ENCODE peak calls at places on chromosomes 16 and 17, in six cellular contexts. L is cardiac muscle cell, K is ovary, A is cardiac fibroblast, M is AG04449, E is psoas muscle. V is an unnamed sample.

GRCh38 chr16:80065565-80065964 is 465.0 kb upstream of the MAF start:
- DNase-seq in L (no peak), K (no peak), A (no peak), M (no peak), E (no peak), V (no peak)

GRCh38 chr16:89658221-89658879 is 714 bp downstream of the SPATA33 start:
- DNase-seq in L (peak), K (no peak), A (no peak), M (no peak), E (no peak), V (no peak)

GRCh38 chr17:81815646-81815985 is 11.7 kb downstream of the GCGR start:
- DNase-seq in L (no peak), K (no peak), A (no peak), M (no peak), E (no peak), V (no peak)

GRCh38 chr17:81535480-81536298 is 7.5 kb downstream of the FSCN2 start:
- DNase-seq in L (no peak), K (no peak), A (no peak), M (no peak), E (no peak), V (no peak)

GRCh38 chr17:75594499-75595283 is 7.1 kb downstream of the MYO15B start:
- DNase-seq in L (no peak), K (no peak), A (no peak), M (no peak), E (no peak), V (no peak)

GRCh38 chr17:59851431-59852375 is 41.0 kb downstream of the TUBD1 start:
- DNase-seq in L (no peak), K (peak), A (peak), M (no peak), E (peak), V (peak)

GRCh38 chr16:84278968-84279367 is 15.7 kb upstream of the WFDC1 start:
- DNase-seq in L (peak), K (no peak), A (no peak), M (no peak), E (no peak), V (no peak)

GRCh38 chr17:9389116-9389515 is 186.5 kb downstream of the STX8 start:
- DNase-seq in L (no peak), K (no peak), A (peak), M (peak), E (no peak), V (peak)

GRCh38 chr17:27919120-27919519 is 26.0 kb upstream of the LYRM9 start:
- DNase-seq in L (no peak), K (peak), A (peak), M (no peak), E (no peak), V (no peak)

GRCh38 chr17:80196652-80197051 is 23.5 kb downstream of the SGSH start:
- DNase-seq in L (no peak), K (no peak), A (no peak), M (no peak), E (no peak), V (no peak)

GRCh38 chr17:29291163-29291752 is 2.7 kb downstream of the NUFIP2 start:
- DNase-seq in L (peak), K (no peak), A (peak), M (peak), E (no peak), V (peak)

GRCh38 chr17:13833921-13834320 is 232.2 kb upstream of the HS3ST3A1 start:
- DNase-seq in L (no peak), K (no peak), A (no peak), M (no peak), E (no peak), V (no peak)

GRCh38 chr16:4976079-4976478 is 17.9 kb downstream of the SEC14L5 start:
- DNase-seq in L (no peak), K (no peak), A (no peak), M (no peak), E (no peak), V (no peak)

GRCh38 chr16:27920391-27920891 is 143.1 kb downstream of the GSG1L start:
- DNase-seq in L (peak), K (no peak), A (no peak), M (no peak), E (no peak), V (no peak)

GRCh38 chr16:81693467-81694303 is 85.4 kb upstream of the PLCG2 start:
- DNase-seq in L (no peak), K (no peak), A (no peak), M (no peak), E (no peak), V (no peak)

GRCh38 chr17:1365445-1366039 is 34.5 kb downstream of the YWHAE start:
- DNase-seq in L (peak), K (peak), A (peak), M (peak), E (no peak), V (peak)

GRCh38 chr17:37234106-37234505 is 141.7 kb upstream of the C17orf78 start:
- DNase-seq in L (no peak), K (no peak), A (no peak), M (no peak), E (no peak), V (no peak)

GRCh38 chr17:78619334-78619733 is 42.1 kb upstream of the DNAH17 start:
- DNase-seq in L (no peak), K (no peak), A (no peak), M (no peak), E (no peak), V (no peak)

GRCh38 chr16:3431779-3432219 is 11.5 kb downstream of the ZNF597 start:
- DNase-seq in L (no peak), K (peak), A (peak), M (no peak), E (peak), V (no peak)

GRCh38 chr16:85151603-85152413 is 39.5 kb upstream of the CIBAR2 start:
- DNase-seq in L (no peak), K (peak), A (peak), M (no peak), E (peak), V (no peak)

GRCh38 chr16:70572050-70572925 is 48.7 kb downstream of the SF3B3 start:
- DNase-seq in L (no peak), K (no peak), A (peak), M (no peak), E (no peak), V (no peak)

GRCh38 chr16:85555549-85556455 is 57.3 kb upstream of the GSE1 start:
- DNase-seq in L (peak), K (peak), A (peak), M (no peak), E (peak), V (no peak)

GRCh38 chr17:57226793-57227192 is 29.5 kb upstream of the MSI2 start:
- DNase-seq in L (no peak), K (no peak), A (no peak), M (no peak), E (no peak), V (no peak)

GRCh38 chr16:84603115-84603816 is 14.6 kb downstream of the COTL1 start:
- DNase-seq in L (no peak), K (peak), A (peak), M (peak), E (peak), V (peak)

GRCh38 chr16:27367463-27368357 is 34.3 kb upstream of the IL21R start:
- DNase-seq in L (peak), K (peak), A (peak), M (no peak), E (peak), V (no peak)

GRCh38 chr16:28321700-28322411 is 29.5 kb downstream of the SBK1 start:
- DNase-seq in L (peak), K (no peak), A (peak), M (no peak), E (no peak), V (no peak)

GRCh38 chr17:81577278-81578000 is 25.3 kb upstream of the FAAP100 start:
- DNase-seq in L (no peak), K (peak), A (peak), M (no peak), E (no peak), V (no peak)

GRCh38 chr16:84419730-84420129 is 51.4 kb downstream of the ATP2C2 start:
- DNase-seq in L (no peak), K (no peak), A (no peak), M (no peak), E (no peak), V (no peak)

GRCh38 chr17:13590441-13590840 is 11.3 kb downstream of the HS3ST3A1 start:
- DNase-seq in L (no peak), K (no peak), A (peak), M (no peak), E (no peak), V (no peak)

GRCh38 chr16:9102379-9102778 is 10.9 kb downstream of the HAPSTR1 start:
- DNase-seq in L (no peak), K (no peak), A (peak), M (peak), E (no peak), V (peak)

GRCh38 chr16:89548344-89549006 is 12.0 kb upstream of the RPL13 start:
- DNase-seq in L (no peak), K (no peak), A (no peak), M (no peak), E (no peak), V (no peak)

GRCh38 chr16:84294196-84295142 is at the start of gene WFDC1:
- DNase-seq in L (peak), K (no peak), A (no peak), M (no peak), E (no peak), V (no peak)

GRCh38 chr16:57383276-57384247 is 11.3 kb downstream of the CX3CL1 start:
- DNase-seq in L (no peak), K (no peak), A (no peak), M (no peak), E (peak), V (no peak)

GRCh38 chr16:68065716-68066305 is 19.4 kb upstream of the NFATC3 start:
- DNase-seq in L (no peak), K (no peak), A (peak), M (peak), E (no peak), V (no peak)

GRCh38 chr17:78903101-78903779 is at the start of gene CEP295NL:
- DNase-seq in L (peak), K (no peak), A (peak), M (no peak), E (no peak), V (no peak)

GRCh38 chr17:76869209-76869877 is 1.1 kb downstream of the MGAT5B start:
- DNase-seq in L (no peak), K (no peak), A (no peak), M (no peak), E (no peak), V (no peak)

GRCh38 chr17:76868669-76869208 is 535 bp downstream of the MGAT5B start:
- DNase-seq in L (no peak), K (no peak), A (no peak), M (no peak), E (no peak), V (no peak)

GRCh38 chr17:76866774-76867577 is 1.2 kb upstream of the MGAT5B start:
- DNase-seq in L (no peak), K (no peak), A (peak), M (no peak), E (no peak), V (peak)

GRCh38 chr17:76867578-76868175 is 527 bp upstream of the MGAT5B start:
- DNase-seq in L (no peak), K (no peak), A (peak), M (no peak), E (no peak), V (peak)

DNA sequence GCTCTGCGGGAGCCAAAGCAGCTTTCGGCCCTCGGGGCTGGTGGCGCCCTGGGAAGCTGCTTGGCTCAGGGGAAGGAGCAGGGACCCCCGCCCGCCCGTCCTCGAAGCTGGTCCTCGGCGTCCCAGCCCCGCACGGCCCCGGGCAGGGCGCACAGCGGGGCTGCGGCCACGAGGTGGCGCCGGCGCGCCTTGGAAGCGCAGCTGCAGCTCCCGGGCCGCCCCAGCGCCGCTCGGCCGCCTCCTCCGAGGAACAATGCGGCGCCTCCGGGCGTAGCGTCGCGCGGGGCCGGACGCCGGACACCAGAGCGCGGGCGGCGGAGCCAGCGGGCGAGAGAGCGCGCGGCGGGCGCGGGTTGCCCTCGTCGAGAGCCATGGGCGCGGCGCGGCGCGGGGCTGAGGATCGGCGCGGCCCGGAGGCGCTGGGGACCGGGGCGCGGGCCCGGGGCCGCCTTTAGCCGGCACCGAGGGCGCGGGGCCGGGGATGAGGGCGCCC is at the start of gene MGAT5B:
- DNase-seq in L (peak), K (peak), A (peak), M (no peak), E (peak), V (peak)
- H3K4me3 ChIP-seq in L (peak), K (peak), A (peak), M (peak), E (peak), V (peak)

DNA sequence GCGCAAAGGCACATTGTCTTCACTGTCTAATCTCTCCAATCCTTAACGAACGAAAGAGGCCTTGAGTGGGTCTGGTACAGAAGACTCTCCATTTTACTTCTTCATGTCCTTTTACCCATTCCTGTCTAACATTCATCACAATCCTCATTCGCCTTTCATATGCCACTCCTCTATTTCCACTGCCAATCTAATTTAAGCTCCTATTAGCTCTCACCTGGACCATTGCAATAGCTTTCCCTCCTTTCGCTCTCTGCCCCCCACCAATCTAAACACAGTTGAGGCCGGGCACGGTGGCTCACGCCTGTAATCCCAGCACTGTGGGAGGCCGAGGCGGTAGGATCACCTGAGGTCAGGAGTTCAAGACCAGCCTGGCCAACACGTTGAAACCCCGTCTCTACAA is 6.3 kb upstream of the SLFN14 start:
- DNase-seq in L (no peak), K (no peak), A (no peak), M (no peak), E (no peak), V (no peak)
- H3K4me3 ChIP-seq in L (peak), K (peak), A (no peak), M (no peak), E (peak), V (peak)

GRCh38 chr16:47697826-47698225 is 236.7 kb downstream of the PHKB start:
- DNase-seq in L (no peak), K (no peak), A (no peak), M (no peak), E (no peak), V (no peak)
- H3K4me3 ChIP-seq in L (no peak), K (no peak), A (no peak), M (no peak), E (no peak), V (no peak)

GRCh38 chr17:7392696-7393612 is 1.4 kb downstream of the PLSCR3 start:
- DNase-seq in L (no peak), K (no peak), A (no peak), M (no peak), E (no peak), V (no peak)
- H3K4me3 ChIP-seq in L (peak), K (peak), A (peak), M (peak), E (peak), V (peak)

DNA sequence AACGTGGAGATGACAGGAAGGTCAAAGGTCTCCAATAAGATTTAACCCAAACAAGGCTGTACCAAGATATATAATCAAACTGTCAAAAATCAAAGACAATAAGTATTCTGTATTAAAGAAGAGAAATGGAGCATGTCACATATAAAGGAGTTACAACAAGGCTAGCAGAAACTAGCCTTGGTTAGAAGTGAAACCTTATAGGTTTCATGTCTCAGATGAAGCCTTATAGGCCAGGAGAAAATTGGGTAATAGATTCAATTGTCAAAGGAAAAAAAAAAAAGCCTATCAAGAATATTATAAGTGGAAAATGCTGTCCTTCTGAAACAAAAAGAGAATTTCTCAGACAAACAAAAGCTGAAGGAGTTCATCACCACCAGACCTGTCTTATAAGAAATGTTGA is 419.4 kb downstream of the CDH11 start:
- DNase-seq in L (no peak), K (no peak), A (no peak), M (no peak), E (no peak), V (no peak)
- H3K4me3 ChIP-seq in L (no peak), K (no peak), A (no peak), M (no peak), E (no peak), V (no peak)

GRCh38 chr16:74107795-74108610 is 188.6 kb upstream of the PSMD7 start:
- DNase-seq in L (peak), K (no peak), A (peak), M (no peak), E (no peak), V (no peak)
- H3K4me3 ChIP-seq in L (no peak), K (no peak), A (no peak), M (no peak), E (no peak), V (no peak)